ENCODE peak calls at places on chromosomes 3 and 15, in ten cellular contexts. D is kidney epithelial cell; Q is activated CD4-positive, alpha-beta T cell treated with anti-CD3 and anti-CD28 coated beads, Interleukin-2, amount 50 U/mL, for 48 hours; P is cardiac fibroblast; M is HEK293T; B is A172; E is GM23248; T is adrenal gland; Z is lower lobe of right lung; G is dorsolateral prefrontal cortex. C is an unnamed sample.

GRCh38 chr15:60184579-60184978 is 180.5 kb downstream of the FOXB1 start:
- DNase-seq in D (no peak), Q (no peak), P (peak), M (no peak), B (peak), E (peak), T (no peak), Z (no peak), G (no peak), C (no peak)

GRCh38 chr3:125628212-125628611 is 32.9 kb upstream of the OSBPL11 start:
- DNase-seq in D (no peak), Q (no peak), P (no peak), M (no peak), B (no peak), E (no peak), T (no peak), Z (no peak), G (no peak), C (no peak)

GRCh38 chr15:50137330-50137761 is 18.3 kb upstream of the ATP8B4 start:
- DNase-seq in D (peak), Q (peak), P (peak), M (no peak), B (peak), E (peak), T (peak), Z (no peak), G (no peak), C (peak)

GRCh38 chr3:180744226-180744625 is 64.9 kb upstream of the CCDC39 start:
- DNase-seq in D (no peak), Q (no peak), P (no peak), M (no peak), B (peak), E (no peak), T (no peak), Z (no peak), G (no peak), C (no peak)

GRCh38 chr3:151875759-151876158 is 2.3 kb downstream of the SUCNR1 start:
- DNase-seq in D (peak), Q (no peak), P (no peak), M (no peak), B (peak), E (no peak), T (peak), Z (no peak), G (no peak), C (peak)

GRCh38 chr15:34780725-34781124 is 14.6 kb downstream of the ACTC1 start:
- DNase-seq in D (no peak), Q (no peak), P (no peak), M (no peak), B (no peak), E (no peak), T (no peak), Z (no peak), G (no peak), C (no peak)

GRCh38 chr15:67805871-67806538 is 19.3 kb upstream of the SKOR1 start:
- DNase-seq in D (no peak), Q (no peak), P (no peak), M (no peak), B (no peak), E (no peak), T (no peak), Z (no peak), G (no peak), C (no peak)

GRCh38 chr15:39580630-39581500 is at the start of gene THBS1:
- DNase-seq in D (peak), Q (peak), P (peak), M (peak), B (peak), E (peak), T (peak), Z (peak), G (no peak), C (peak)

GRCh38 chr15:101615986-101616848 is 36.0 kb downstream of the TM2D3 start:
- DNase-seq in D (no peak), Q (no peak), P (peak), M (peak), B (peak), E (peak), T (peak), Z (no peak), G (no peak), C (peak)

GRCh38 chr15:96331942-96332853 is 1.7 kb downstream of the NR2F2 start:
- DNase-seq in D (no peak), Q (no peak), P (peak), M (no peak), B (peak), E (peak), T (peak), Z (peak), G (no peak), C (no peak)

GRCh38 chr15:96356494-96357455 is 26.3 kb downstream of the NR2F2 start:
- DNase-seq in D (no peak), Q (peak), P (peak), M (peak), B (peak), E (peak), T (peak), Z (peak), G (no peak), C (peak)

GRCh38 chr3:53817809-53818208 is 28.4 kb downstream of the CHDH start:
- DNase-seq in D (no peak), Q (no peak), P (no peak), M (no peak), B (no peak), E (no peak), T (no peak), Z (no peak), G (peak), C (no peak)

GRCh38 chr3:125647318-125648014 is 52.2 kb upstream of the OSBPL11 start:
- DNase-seq in D (no peak), Q (no peak), P (no peak), M (no peak), B (no peak), E (no peak), T (no peak), Z (peak), G (no peak), C (no peak)

GRCh38 chr3:100437879-100438622 is 36.7 kb downstream of the LNP1 start:
- DNase-seq in D (no peak), Q (no peak), P (no peak), M (no peak), B (no peak), E (no peak), T (no peak), Z (no peak), G (no peak), C (no peak)

GRCh38 chr3:73432723-73433032 is 192.1 kb downstream of the PDZRN3 start:
- DNase-seq in D (no peak), Q (no peak), P (no peak), M (no peak), B (no peak), E (no peak), T (no peak), Z (no peak), G (no peak), C (no peak)

GRCh38 chr3:33919721-33920120 is 121.3 kb downstream of the PDCD6IP start:
- DNase-seq in D (no peak), Q (no peak), P (no peak), M (no peak), B (no peak), E (no peak), T (no peak), Z (no peak), G (no peak), C (no peak)

GRCh38 chr3:39126532-39127071 is 19.1 kb downstream of the TTC21A start:
- DNase-seq in D (no peak), Q (peak), P (peak), M (no peak), B (peak), E (peak), T (peak), Z (peak), G (no peak), C (no peak)

GRCh38 chr3:111936191-111936841 is 42.5 kb upstream of the ABHD10 start:
- DNase-seq in D (no peak), Q (no peak), P (peak), M (no peak), B (peak), E (peak), T (no peak), Z (no peak), G (no peak), C (peak)

GRCh38 chr3:146308682-146309081 is 57.8 kb upstream of the PLSCR4 start:
- DNase-seq in D (no peak), Q (no peak), P (peak), M (no peak), B (peak), E (peak), T (peak), Z (no peak), G (no peak), C (peak)

GRCh38 chr3:111810909-111811308 is 48.2 kb upstream of the PHLDB2 start:
- DNase-seq in D (no peak), Q (no peak), P (peak), M (no peak), B (peak), E (peak), T (no peak), Z (no peak), G (no peak), C (peak)

GRCh38 chr3:156323466-156323865 is 203.1 kb downstream of the KCNAB1 start:
- DNase-seq in D (peak), Q (no peak), P (peak), M (no peak), B (no peak), E (no peak), T (no peak), Z (no peak), G (no peak), C (no peak)

GRCh38 chr3:182544542-182544941 is 248.8 kb upstream of the ATP11B start:
- DNase-seq in D (no peak), Q (no peak), P (no peak), M (no peak), B (no peak), E (no peak), T (no peak), Z (no peak), G (no peak), C (no peak)

GRCh38 chr15:73346735-73347312 is 21.9 kb downstream of the HCN4 start:
- DNase-seq in D (peak), Q (peak), P (peak), M (peak), B (peak), E (peak), T (peak), Z (peak), G (no peak), C (peak)

GRCh38 chr3:18657858-18658820 is 233.0 kb upstream of the SATB1 start:
- DNase-seq in D (no peak), Q (no peak), P (no peak), M (no peak), B (peak), E (no peak), T (no peak), Z (no peak), G (no peak), C (no peak)

GRCh38 chr15:33089878-33090757 is 104.4 kb downstream of the FMN1 start:
- DNase-seq in D (no peak), Q (no peak), P (peak), M (no peak), B (peak), E (peak), T (peak), Z (no peak), G (no peak), C (no peak)

GRCh38 chr15:97600190-97600589 is 360.3 kb upstream of the ARRDC4 start:
- DNase-seq in D (no peak), Q (no peak), P (no peak), M (no peak), B (no peak), E (no peak), T (no peak), Z (no peak), G (no peak), C (no peak)

GRCh38 chr3:31412832-31413231 is 119.9 kb upstream of the STT3B start:
- DNase-seq in D (no peak), Q (no peak), P (peak), M (no peak), B (peak), E (peak), T (no peak), Z (no peak), G (no peak), C (no peak)

GRCh38 chr3:14371573-14372474 is 30.6 kb upstream of the SLC6A6 start:
- DNase-seq in D (peak), Q (no peak), P (peak), M (peak), B (peak), E (peak), T (peak), Z (peak), G (no peak), C (peak)

GRCh38 chr3:186971578-186971977 is 41.3 kb downstream of the ST6GAL1 start:
- DNase-seq in D (no peak), Q (no peak), P (no peak), M (no peak), B (no peak), E (no peak), T (no peak), Z (no peak), G (no peak), C (no peak)

GRCh38 chr3:115766587-115767492 is 143.5 kb downstream of the GAP43 start:
- DNase-seq in D (no peak), Q (no peak), P (peak), M (no peak), B (peak), E (peak), T (peak), Z (no peak), G (no peak), C (no peak)